ENCODE peak calls at places on chromosomes 12 and 14, in seven cellular contexts. One of them, this sample, is unnamed.

GRCh38 chr12:53160000-53160399 is 20.5 kb upstream of the ZNF740 start:
- DNase-seq in CD8-positive, alpha-beta T cell: no peak
- DNase-seq in bronchial epithelial cell: no peak
- DNase-seq in foreskin fibroblast: no peak
- DNase-seq in PC-3: no peak
- DNase-seq in MCF 10A: no peak
- DNase-seq in AG10803: no peak
- DNase-seq in this sample: no peak

GRCh38 chr14:90625445-90625844 is 190.8 kb downstream of the TTC7B start:
- DNase-seq in CD8-positive, alpha-beta T cell: no peak
- DNase-seq in bronchial epithelial cell: no peak
- DNase-seq in foreskin fibroblast: peak; percentile 31
- DNase-seq in PC-3: no peak
- DNase-seq in MCF 10A: no peak
- DNase-seq in AG10803: no peak
- DNase-seq in this sample: no peak

GRCh38 chr14:63438065-63438757 is 105.0 kb downstream of the PPP2R5E start:
- DNase-seq in CD8-positive, alpha-beta T cell: no peak
- DNase-seq in bronchial epithelial cell: peak; percentile 92
- DNase-seq in foreskin fibroblast: peak; percentile 94
- DNase-seq in PC-3: peak; percentile 98
- DNase-seq in MCF 10A: peak; percentile 99
- DNase-seq in AG10803: peak; percentile 97
- DNase-seq in this sample: peak; percentile 95

GRCh38 chr14:92644166-92644565 is 104.3 kb downstream of the LGMN start:
- DNase-seq in CD8-positive, alpha-beta T cell: no peak
- DNase-seq in bronchial epithelial cell: peak; percentile 90
- DNase-seq in foreskin fibroblast: peak; percentile 78
- DNase-seq in PC-3: peak; percentile 94
- DNase-seq in MCF 10A: peak; percentile 87
- DNase-seq in AG10803: peak; percentile 38
- DNase-seq in this sample: peak; percentile 74

GRCh38 chr12:32334384-32334783 is 65.0 kb upstream of the FGD4 start:
- DNase-seq in CD8-positive, alpha-beta T cell: no peak
- DNase-seq in bronchial epithelial cell: no peak
- DNase-seq in foreskin fibroblast: no peak
- DNase-seq in PC-3: no peak
- DNase-seq in MCF 10A: no peak
- DNase-seq in AG10803: no peak
- DNase-seq in this sample: no peak

GRCh38 chr14:20848955-20849570 is 42.1 kb upstream of the RNASE3 start:
- DNase-seq in CD8-positive, alpha-beta T cell: no peak
- DNase-seq in bronchial epithelial cell: no peak
- DNase-seq in foreskin fibroblast: no peak
- DNase-seq in PC-3: peak; percentile 79
- DNase-seq in MCF 10A: no peak
- DNase-seq in AG10803: no peak
- DNase-seq in this sample: no peak

GRCh38 chr14:76829650-76830421 is 3.6 kb downstream of the LRRC74A start:
- DNase-seq in CD8-positive, alpha-beta T cell: no peak
- DNase-seq in bronchial epithelial cell: no peak
- DNase-seq in foreskin fibroblast: peak; percentile 21
- DNase-seq in PC-3: no peak
- DNase-seq in MCF 10A: no peak
- DNase-seq in AG10803: peak; percentile 34
- DNase-seq in this sample: no peak

GRCh38 chr12:32163596-32163995 is 56.9 kb downstream of the BICD1 start:
- DNase-seq in CD8-positive, alpha-beta T cell: no peak
- DNase-seq in bronchial epithelial cell: no peak
- DNase-seq in foreskin fibroblast: peak; percentile 35
- DNase-seq in PC-3: no peak
- DNase-seq in MCF 10A: no peak
- DNase-seq in AG10803: no peak
- DNase-seq in this sample: no peak

GRCh38 chr12:123441523-123442164 is 5.2 kb upstream of the RILPL2 start:
- DNase-seq in CD8-positive, alpha-beta T cell: no peak
- DNase-seq in bronchial epithelial cell: no peak
- DNase-seq in foreskin fibroblast: no peak
- DNase-seq in PC-3: no peak
- DNase-seq in MCF 10A: no peak
- DNase-seq in AG10803: no peak
- DNase-seq in this sample: no peak

GRCh38 chr12:57124259-57124877 is 3.9 kb upstream of the LRP1 start:
- DNase-seq in CD8-positive, alpha-beta T cell: peak; percentile 65
- DNase-seq in bronchial epithelial cell: peak; percentile 68
- DNase-seq in foreskin fibroblast: peak; percentile 89
- DNase-seq in PC-3: peak; percentile 87
- DNase-seq in MCF 10A: peak; percentile 85
- DNase-seq in AG10803: peak; percentile 72
- DNase-seq in this sample: peak; percentile 64

GRCh38 chr12:116863275-116863767 is 17.9 kb downstream of the HRK start:
- DNase-seq in CD8-positive, alpha-beta T cell: no peak
- DNase-seq in bronchial epithelial cell: no peak
- DNase-seq in foreskin fibroblast: peak; percentile 65
- DNase-seq in PC-3: peak; percentile 54
- DNase-seq in MCF 10A: no peak
- DNase-seq in AG10803: peak; percentile 61
- DNase-seq in this sample: peak; percentile 21

GRCh38 chr12:67419810-67420209 is 150.7 kb downstream of the CAND1 start:
- DNase-seq in CD8-positive, alpha-beta T cell: no peak
- DNase-seq in bronchial epithelial cell: no peak
- DNase-seq in foreskin fibroblast: no peak
- DNase-seq in PC-3: no peak
- DNase-seq in MCF 10A: no peak
- DNase-seq in AG10803: no peak
- DNase-seq in this sample: no peak

GRCh38 chr14:56135668-56136067 is 17.5 kb downstream of the PELI2 start:
- DNase-seq in CD8-positive, alpha-beta T cell: no peak
- DNase-seq in bronchial epithelial cell: no peak
- DNase-seq in foreskin fibroblast: no peak
- DNase-seq in PC-3: no peak
- DNase-seq in MCF 10A: no peak
- DNase-seq in AG10803: no peak
- DNase-seq in this sample: no peak

GRCh38 chr12:104056419-104056972 is 6.5 kb upstream of the GLT8D2 start:
- DNase-seq in CD8-positive, alpha-beta T cell: no peak
- DNase-seq in bronchial epithelial cell: no peak
- DNase-seq in foreskin fibroblast: no peak
- DNase-seq in PC-3: no peak
- DNase-seq in MCF 10A: no peak
- DNase-seq in AG10803: peak; percentile 12
- DNase-seq in this sample: no peak

GRCh38 chr12:104055686-104056388 is 5.8 kb upstream of the GLT8D2 start:
- DNase-seq in CD8-positive, alpha-beta T cell: no peak
- DNase-seq in bronchial epithelial cell: no peak
- DNase-seq in foreskin fibroblast: peak; percentile 73
- DNase-seq in PC-3: no peak
- DNase-seq in MCF 10A: peak; percentile 55
- DNase-seq in AG10803: peak; percentile 68
- DNase-seq in this sample: no peak

GRCh38 chr12:104059963-104060362 is 4.4 kb upstream of the HCFC2 start:
- DNase-seq in CD8-positive, alpha-beta T cell: no peak
- DNase-seq in bronchial epithelial cell: no peak
- DNase-seq in foreskin fibroblast: no peak
- DNase-seq in PC-3: no peak
- DNase-seq in MCF 10A: no peak
- DNase-seq in AG10803: no peak
- DNase-seq in this sample: no peak

GRCh38 chr12:104058796-104059195 is 5.5 kb upstream of the HCFC2 start:
- DNase-seq in CD8-positive, alpha-beta T cell: no peak
- DNase-seq in bronchial epithelial cell: peak; percentile 93
- DNase-seq in foreskin fibroblast: no peak
- DNase-seq in PC-3: peak; percentile 66
- DNase-seq in MCF 10A: peak; percentile 86
- DNase-seq in AG10803: no peak
- DNase-seq in this sample: no peak

DNA sequence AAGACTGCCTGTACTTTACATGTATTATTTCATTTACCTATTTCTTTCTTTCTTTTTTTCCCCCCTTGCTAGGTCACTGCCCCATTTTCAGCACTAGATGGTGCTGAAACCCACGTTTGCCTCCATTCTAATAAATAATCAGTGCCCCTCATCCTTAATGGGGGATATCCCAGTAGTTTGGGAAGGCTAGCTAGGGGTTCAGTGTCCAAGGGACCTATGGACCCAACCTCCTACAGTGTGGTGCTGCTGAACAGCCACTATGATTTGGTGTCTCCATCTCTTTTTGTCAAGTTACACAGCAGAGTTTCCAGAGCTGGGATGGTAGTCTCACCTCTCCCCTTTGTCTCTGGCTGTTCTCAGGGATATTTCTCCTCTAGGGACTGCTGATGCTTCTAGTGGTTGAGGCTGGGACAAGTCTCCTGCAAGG is 6.5 kb upstream of the HCFC2 start:
- DNase-seq in CD8-positive, alpha-beta T cell: no peak
- DNase-seq in bronchial epithelial cell: peak; percentile 30
- DNase-seq in foreskin fibroblast: peak; percentile 65
- DNase-seq in PC-3: peak; percentile 55
- DNase-seq in MCF 10A: peak; percentile 35
- DNase-seq in AG10803: no peak
- DNase-seq in this sample: no peak
- TF ChIP-seq CTCF in CD8-positive, alpha-beta T cell: peak; percentile 61
- TF ChIP-seq CTCF in bronchial epithelial cell: peak; percentile 49
- TF ChIP-seq CTCF in foreskin fibroblast: peak; percentile 75
- TF ChIP-seq CTCF in PC-3: peak; percentile 94
- TF ChIP-seq CTCF in MCF 10A: peak; percentile 71
- TF ChIP-seq CTCF in AG10803: peak; percentile 70
- TF ChIP-seq CTCF in this sample: peak; percentile 81

GRCh38 chr12:124814741-124815613 is 48.7 kb downstream of the SCARB1 start:
- DNase-seq in CD8-positive, alpha-beta T cell: no peak
- DNase-seq in bronchial epithelial cell: no peak
- DNase-seq in foreskin fibroblast: peak; percentile 33
- DNase-seq in PC-3: no peak
- DNase-seq in MCF 10A: no peak
- DNase-seq in AG10803: no peak
- DNase-seq in this sample: no peak

GRCh38 chr12:124811633-124812032 is 52.0 kb downstream of the SCARB1 start:
- DNase-seq in CD8-positive, alpha-beta T cell: no peak
- DNase-seq in bronchial epithelial cell: no peak
- DNase-seq in foreskin fibroblast: no peak
- DNase-seq in PC-3: no peak
- DNase-seq in MCF 10A: no peak
- DNase-seq in AG10803: no peak
- DNase-seq in this sample: no peak

GRCh38 chr12:124812356-124812755 is 51.3 kb downstream of the SCARB1 start:
- DNase-seq in CD8-positive, alpha-beta T cell: no peak
- DNase-seq in bronchial epithelial cell: no peak
- DNase-seq in foreskin fibroblast: no peak
- DNase-seq in PC-3: no peak
- DNase-seq in MCF 10A: no peak
- DNase-seq in AG10803: no peak
- DNase-seq in this sample: no peak

GRCh38 chr12:124812972-124813371 is 50.7 kb downstream of the SCARB1 start:
- DNase-seq in CD8-positive, alpha-beta T cell: no peak
- DNase-seq in bronchial epithelial cell: no peak
- DNase-seq in foreskin fibroblast: no peak
- DNase-seq in PC-3: no peak
- DNase-seq in MCF 10A: no peak
- DNase-seq in AG10803: no peak
- DNase-seq in this sample: no peak

DNA sequence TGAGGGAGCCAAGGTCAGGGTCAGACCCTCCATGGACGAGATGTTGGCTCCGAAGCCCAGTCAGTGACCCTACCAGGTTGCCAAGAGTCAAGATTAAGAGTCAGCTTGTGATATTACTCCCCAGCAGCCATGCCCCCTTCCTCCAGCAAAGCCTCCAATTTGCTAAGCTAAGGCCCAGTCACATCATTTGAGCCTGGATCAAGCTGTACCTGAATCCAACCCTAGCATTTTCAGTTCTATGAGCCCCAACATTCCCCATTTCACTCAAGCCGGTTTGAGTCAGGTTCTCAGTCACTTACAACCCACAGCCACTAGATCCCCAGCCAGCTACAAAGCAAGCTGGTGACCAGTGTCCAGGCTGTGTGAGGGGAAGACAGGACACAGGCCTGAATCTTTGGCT is 49.9 kb downstream of the SCARB1 start:
- DNase-seq in CD8-positive, alpha-beta T cell: no peak
- DNase-seq in bronchial epithelial cell: no peak
- DNase-seq in foreskin fibroblast: no peak
- DNase-seq in PC-3: no peak
- DNase-seq in MCF 10A: no peak
- DNase-seq in AG10803: no peak
- DNase-seq in this sample: no peak
- TF ChIP-seq CTCF in CD8-positive, alpha-beta T cell: no peak
- TF ChIP-seq CTCF in bronchial epithelial cell: no peak
- TF ChIP-seq CTCF in foreskin fibroblast: no peak
- TF ChIP-seq CTCF in PC-3: no peak
- TF ChIP-seq CTCF in MCF 10A: no peak
- TF ChIP-seq CTCF in AG10803: no peak
- TF ChIP-seq CTCF in this sample: no peak

DNA sequence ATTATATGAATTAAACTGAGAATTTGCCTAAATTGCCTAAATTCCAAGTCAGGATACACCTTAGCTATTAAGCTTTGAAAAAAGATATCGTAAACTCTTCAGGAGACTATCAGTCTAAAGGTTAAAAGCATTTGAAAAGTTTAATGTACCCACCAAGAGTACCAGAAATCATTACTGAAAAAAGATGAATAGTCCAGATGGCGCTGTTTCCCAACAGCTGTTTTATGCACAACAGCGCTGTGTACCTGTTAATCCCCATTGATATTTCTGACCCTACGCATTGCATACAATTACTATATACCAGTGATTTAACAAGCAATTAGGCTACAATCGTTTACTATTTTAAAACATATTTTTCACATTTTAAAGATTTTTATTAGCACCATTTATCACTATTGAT is 185.0 kb downstream of the PLCZ1 start:
- DNase-seq in CD8-positive, alpha-beta T cell: no peak
- DNase-seq in bronchial epithelial cell: no peak
- DNase-seq in foreskin fibroblast: no peak
- DNase-seq in PC-3: peak; percentile 23
- DNase-seq in MCF 10A: no peak
- DNase-seq in AG10803: no peak
- DNase-seq in this sample: no peak
- TF ChIP-seq CTCF in CD8-positive, alpha-beta T cell: no peak
- TF ChIP-seq CTCF in bronchial epithelial cell: no peak
- TF ChIP-seq CTCF in foreskin fibroblast: no peak
- TF ChIP-seq CTCF in PC-3: peak; percentile 61
- TF ChIP-seq CTCF in MCF 10A: no peak
- TF ChIP-seq CTCF in AG10803: no peak
- TF ChIP-seq CTCF in this sample: peak; percentile 51

GRCh38 chr14:99199854-99200653 is 71.9 kb downstream of the BCL11B start:
- DNase-seq in CD8-positive, alpha-beta T cell: no peak
- DNase-seq in bronchial epithelial cell: no peak
- DNase-seq in foreskin fibroblast: no peak
- DNase-seq in PC-3: no peak
- DNase-seq in MCF 10A: peak; percentile 15
- DNase-seq in AG10803: peak; percentile 20
- DNase-seq in this sample: no peak

GRCh38 chr14:99203080-99203479 is 68.9 kb downstream of the BCL11B start:
- DNase-seq in CD8-positive, alpha-beta T cell: no peak
- DNase-seq in bronchial epithelial cell: no peak
- DNase-seq in foreskin fibroblast: no peak
- DNase-seq in PC-3: no peak
- DNase-seq in MCF 10A: no peak
- DNase-seq in AG10803: no peak
- DNase-seq in this sample: no peak

GRCh38 chr14:99200654-99201005 is 71.4 kb downstream of the BCL11B start:
- DNase-seq in CD8-positive, alpha-beta T cell: no peak
- DNase-seq in bronchial epithelial cell: no peak
- DNase-seq in foreskin fibroblast: no peak
- DNase-seq in PC-3: no peak
- DNase-seq in MCF 10A: no peak
- DNase-seq in AG10803: no peak
- DNase-seq in this sample: no peak

GRCh38 chr14:99202516-99202915 is 69.5 kb downstream of the BCL11B start:
- DNase-seq in CD8-positive, alpha-beta T cell: no peak
- DNase-seq in bronchial epithelial cell: no peak
- DNase-seq in foreskin fibroblast: no peak
- DNase-seq in PC-3: no peak
- DNase-seq in MCF 10A: no peak
- DNase-seq in AG10803: no peak
- DNase-seq in this sample: no peak

GRCh38 chr14:99201351-99202073 is 70.5 kb downstream of the BCL11B start:
- DNase-seq in CD8-positive, alpha-beta T cell: no peak
- DNase-seq in bronchial epithelial cell: no peak
- DNase-seq in foreskin fibroblast: no peak
- DNase-seq in PC-3: no peak
- DNase-seq in MCF 10A: no peak
- DNase-seq in AG10803: no peak
- DNase-seq in this sample: no peak
- TF ChIP-seq CTCF in CD8-positive, alpha-beta T cell: no peak
- TF ChIP-seq CTCF in bronchial epithelial cell: no peak
- TF ChIP-seq CTCF in foreskin fibroblast: no peak
- TF ChIP-seq CTCF in PC-3: no peak
- TF ChIP-seq CTCF in MCF 10A: no peak
- TF ChIP-seq CTCF in AG10803: no peak
- TF ChIP-seq CTCF in this sample: no peak